ENCODE peak calls at places on chromosomes 13 and 19, in six cellular contexts. One of them, this sample, is unnamed.

GRCh38 chr13:91894311-91894710 is 495.9 kb downstream of the GPC5 start:
- DNase-seq in foreskin fibroblast: no peak
- DNase-seq in kidney: no peak
- DNase-seq in cardiac muscle cell: peak
- DNase-seq in fibroblast of pulmonary artery: peak
- DNase-seq in Peyer's patch: no peak
- DNase-seq in this sample: peak

GRCh38 chr13:40389081-40389641 is 277.3 kb downstream of the FOXO1 start:
- DNase-seq in foreskin fibroblast: no peak
- DNase-seq in kidney: no peak
- DNase-seq in cardiac muscle cell: no peak
- DNase-seq in fibroblast of pulmonary artery: no peak
- DNase-seq in Peyer's patch: peak
- DNase-seq in this sample: no peak

GRCh38 chr13:98300956-98301641 is 124.0 kb upstream of the RNF113B start:
- DNase-seq in foreskin fibroblast: peak
- DNase-seq in kidney: no peak
- DNase-seq in cardiac muscle cell: peak
- DNase-seq in fibroblast of pulmonary artery: peak
- DNase-seq in Peyer's patch: no peak
- DNase-seq in this sample: peak

GRCh38 chr19:46610413-46610775 is 9.3 kb downstream of the CALM3 start:
- DNase-seq in foreskin fibroblast: no peak
- DNase-seq in kidney: no peak
- DNase-seq in cardiac muscle cell: no peak
- DNase-seq in fibroblast of pulmonary artery: no peak
- DNase-seq in Peyer's patch: peak
- DNase-seq in this sample: no peak

GRCh38 chr19:52527954-52528326 is 472 bp downstream of the ZNF808 start:
- DNase-seq in foreskin fibroblast: no peak
- DNase-seq in kidney: peak
- DNase-seq in cardiac muscle cell: peak
- DNase-seq in fibroblast of pulmonary artery: no peak
- DNase-seq in Peyer's patch: no peak
- DNase-seq in this sample: no peak

GRCh38 chr13:59424661-59425060 is 739.1 kb downstream of the DIAPH3 start:
- DNase-seq in foreskin fibroblast: no peak
- DNase-seq in kidney: no peak
- DNase-seq in cardiac muscle cell: peak
- DNase-seq in fibroblast of pulmonary artery: peak
- DNase-seq in Peyer's patch: no peak
- DNase-seq in this sample: no peak

GRCh38 chr19:27681972-27682371 is 1531.0 kb downstream of the UQCRFS1 start:
- DNase-seq in foreskin fibroblast: no peak
- DNase-seq in kidney: no peak
- DNase-seq in cardiac muscle cell: no peak
- DNase-seq in fibroblast of pulmonary artery: no peak
- DNase-seq in Peyer's patch: no peak
- DNase-seq in this sample: no peak

GRCh38 chr13:75635101-75635620 is 969 bp upstream of the LMO7 start:
- DNase-seq in foreskin fibroblast: no peak
- DNase-seq in kidney: no peak
- DNase-seq in cardiac muscle cell: no peak
- DNase-seq in fibroblast of pulmonary artery: no peak
- DNase-seq in Peyer's patch: peak
- DNase-seq in this sample: no peak

GRCh38 chr19:13613447-13613846 is 107.2 kb upstream of the CACNA1A start:
- DNase-seq in foreskin fibroblast: no peak
- DNase-seq in kidney: no peak
- DNase-seq in cardiac muscle cell: no peak
- DNase-seq in fibroblast of pulmonary artery: no peak
- DNase-seq in Peyer's patch: no peak
- DNase-seq in this sample: no peak

GRCh38 chr13:100689191-100689590 is 14.6 kb upstream of the TMTC4 start:
- DNase-seq in foreskin fibroblast: no peak
- DNase-seq in kidney: no peak
- DNase-seq in cardiac muscle cell: no peak
- DNase-seq in fibroblast of pulmonary artery: no peak
- DNase-seq in Peyer's patch: no peak
- DNase-seq in this sample: no peak

GRCh38 chr19:13670846-13671245 is 93.5 kb upstream of the MRI1 start:
- DNase-seq in foreskin fibroblast: no peak
- DNase-seq in kidney: no peak
- DNase-seq in cardiac muscle cell: no peak
- DNase-seq in fibroblast of pulmonary artery: no peak
- DNase-seq in Peyer's patch: no peak
- DNase-seq in this sample: no peak

GRCh38 chr13:76783798-76784197 is 102.4 kb downstream of the KCTD12 start:
- DNase-seq in foreskin fibroblast: no peak
- DNase-seq in kidney: no peak
- DNase-seq in cardiac muscle cell: no peak
- DNase-seq in fibroblast of pulmonary artery: no peak
- DNase-seq in Peyer's patch: no peak
- DNase-seq in this sample: no peak

GRCh38 chr13:33963134-33963533 is 145.2 kb downstream of the RFC3 start:
- DNase-seq in foreskin fibroblast: no peak
- DNase-seq in kidney: no peak
- DNase-seq in cardiac muscle cell: no peak
- DNase-seq in fibroblast of pulmonary artery: no peak
- DNase-seq in Peyer's patch: no peak
- DNase-seq in this sample: no peak

GRCh38 chr13:49272296-49272695 is 24.6 kb downstream of the CDADC1 start:
- DNase-seq in foreskin fibroblast: no peak
- DNase-seq in kidney: no peak
- DNase-seq in cardiac muscle cell: no peak
- DNase-seq in fibroblast of pulmonary artery: no peak
- DNase-seq in Peyer's patch: no peak
- DNase-seq in this sample: no peak

GRCh38 chr13:37956536-37956935 is 87.0 kb upstream of the TRPC4 start:
- DNase-seq in foreskin fibroblast: no peak
- DNase-seq in kidney: no peak
- DNase-seq in cardiac muscle cell: no peak
- DNase-seq in fibroblast of pulmonary artery: no peak
- DNase-seq in Peyer's patch: no peak
- DNase-seq in this sample: no peak

GRCh38 chr13:96816874-96817273 is 177.4 kb downstream of the OXGR1 start:
- DNase-seq in foreskin fibroblast: no peak
- DNase-seq in kidney: no peak
- DNase-seq in cardiac muscle cell: no peak
- DNase-seq in fibroblast of pulmonary artery: no peak
- DNase-seq in Peyer's patch: no peak
- DNase-seq in this sample: no peak

GRCh38 chr13:21348771-21349170 is 110.3 kb downstream of the ZDHHC20 start:
- DNase-seq in foreskin fibroblast: no peak
- DNase-seq in kidney: no peak
- DNase-seq in cardiac muscle cell: peak
- DNase-seq in fibroblast of pulmonary artery: peak
- DNase-seq in Peyer's patch: no peak
- DNase-seq in this sample: no peak

GRCh38 chr19:398719-399118 is 10.2 kb downstream of the C2CD4C start:
- DNase-seq in foreskin fibroblast: no peak
- DNase-seq in kidney: peak
- DNase-seq in cardiac muscle cell: no peak
- DNase-seq in fibroblast of pulmonary artery: no peak
- DNase-seq in Peyer's patch: no peak
- DNase-seq in this sample: no peak

GRCh38 chr19:50795665-50796073 is 5.5 kb downstream of the ACP4 start:
- DNase-seq in foreskin fibroblast: no peak
- DNase-seq in kidney: no peak
- DNase-seq in cardiac muscle cell: no peak
- DNase-seq in fibroblast of pulmonary artery: no peak
- DNase-seq in Peyer's patch: no peak
- DNase-seq in this sample: no peak

GRCh38 chr19:50794778-50795664 is 4.8 kb downstream of the ACP4 start:
- DNase-seq in foreskin fibroblast: no peak
- DNase-seq in kidney: no peak
- DNase-seq in cardiac muscle cell: no peak
- DNase-seq in fibroblast of pulmonary artery: no peak
- DNase-seq in Peyer's patch: no peak
- DNase-seq in this sample: no peak

GRCh38 chr19:50792852-50793250 is 2.6 kb downstream of the ACP4 start:
- DNase-seq in foreskin fibroblast: no peak
- DNase-seq in kidney: no peak
- DNase-seq in cardiac muscle cell: no peak
- DNase-seq in fibroblast of pulmonary artery: no peak
- DNase-seq in Peyer's patch: no peak
- DNase-seq in this sample: no peak

GRCh38 chr19:50793558-50794065 is 3.4 kb downstream of the ACP4 start:
- DNase-seq in foreskin fibroblast: no peak
- DNase-seq in kidney: no peak
- DNase-seq in cardiac muscle cell: no peak
- DNase-seq in fibroblast of pulmonary artery: no peak
- DNase-seq in Peyer's patch: no peak
- DNase-seq in this sample: no peak

GRCh38 chr19:50794074-50794777 is 4.0 kb downstream of the ACP4 start:
- DNase-seq in foreskin fibroblast: peak
- DNase-seq in kidney: no peak
- DNase-seq in cardiac muscle cell: no peak
- DNase-seq in fibroblast of pulmonary artery: no peak
- DNase-seq in Peyer's patch: no peak
- DNase-seq in this sample: no peak
- TF ChIP-seq CTCF in foreskin fibroblast: no peak
- TF ChIP-seq CTCF in kidney: no peak
- TF ChIP-seq CTCF in cardiac muscle cell: no peak
- TF ChIP-seq CTCF in fibroblast of pulmonary artery: no peak
- TF ChIP-seq CTCF in Peyer's patch: no peak
- TF ChIP-seq CTCF in this sample: no peak

GRCh38 chr13:20159646-20160345 is 1.1 kb downstream of the GJA3 start:
- DNase-seq in foreskin fibroblast: peak
- DNase-seq in kidney: no peak
- DNase-seq in cardiac muscle cell: peak
- DNase-seq in fibroblast of pulmonary artery: peak
- DNase-seq in Peyer's patch: no peak
- DNase-seq in this sample: no peak
- H3K4me3 ChIP-seq in foreskin fibroblast: peak
- H3K4me3 ChIP-seq in kidney: no peak
- H3K4me3 ChIP-seq in cardiac muscle cell: peak
- H3K4me3 ChIP-seq in fibroblast of pulmonary artery: peak
- H3K4me3 ChIP-seq in Peyer's patch: no peak
- H3K4me3 ChIP-seq in this sample: peak

GRCh38 chr13:52845334-52845761 is 3.1 kb downstream of the PCDH8 start:
- DNase-seq in foreskin fibroblast: no peak
- DNase-seq in kidney: no peak
- DNase-seq in cardiac muscle cell: no peak
- DNase-seq in fibroblast of pulmonary artery: no peak
- DNase-seq in Peyer's patch: no peak
- DNase-seq in this sample: no peak
- TF ChIP-seq CTCF in foreskin fibroblast: no peak
- TF ChIP-seq CTCF in kidney: no peak
- TF ChIP-seq CTCF in cardiac muscle cell: no peak
- TF ChIP-seq CTCF in fibroblast of pulmonary artery: no peak
- TF ChIP-seq CTCF in Peyer's patch: no peak
- TF ChIP-seq CTCF in this sample: no peak

DNA sequence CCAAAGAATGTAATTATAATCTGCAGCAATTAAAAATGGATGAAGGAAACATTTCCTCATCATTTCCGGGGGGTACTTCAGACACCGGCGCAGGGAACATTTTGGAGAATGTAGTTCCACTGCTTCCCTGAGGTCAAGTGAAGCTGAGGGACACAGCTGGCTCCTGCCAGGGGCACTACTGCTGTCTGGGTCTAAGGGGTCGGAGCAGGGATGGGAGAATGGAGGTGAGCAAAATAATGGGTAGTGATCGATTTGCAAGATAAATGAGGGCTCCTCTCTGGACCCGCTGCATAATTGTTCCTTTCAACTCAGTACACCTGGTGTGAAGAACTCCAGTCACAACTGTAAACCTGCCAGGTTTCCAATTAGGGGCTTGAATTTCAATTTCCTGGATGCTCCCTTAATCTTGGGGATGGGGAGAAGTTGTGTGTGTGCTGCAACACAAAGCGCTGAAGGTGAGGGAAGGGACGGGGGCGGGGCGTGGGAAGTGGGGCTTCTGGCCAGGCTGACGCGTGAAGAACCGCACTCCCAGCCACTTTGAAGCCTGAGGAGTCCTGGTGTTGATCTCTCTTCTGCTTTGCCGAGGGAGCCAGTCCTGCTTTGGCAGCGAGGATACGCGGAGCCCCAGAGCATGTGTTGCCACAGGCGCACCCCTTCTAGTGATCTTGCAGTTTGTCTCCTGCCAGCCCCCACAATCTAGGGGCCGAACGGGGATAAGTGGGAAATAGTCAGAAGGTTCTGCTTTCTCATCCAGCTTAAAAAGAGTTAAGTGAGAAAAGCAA is 57.9 kb upstream of the PCDH8 start:
- DNase-seq in foreskin fibroblast: no peak
- DNase-seq in kidney: no peak
- DNase-seq in cardiac muscle cell: no peak
- DNase-seq in fibroblast of pulmonary artery: no peak
- DNase-seq in Peyer's patch: no peak
- DNase-seq in this sample: no peak
- H3K4me3 ChIP-seq in foreskin fibroblast: no peak
- H3K4me3 ChIP-seq in kidney: no peak
- H3K4me3 ChIP-seq in cardiac muscle cell: no peak
- H3K4me3 ChIP-seq in fibroblast of pulmonary artery: no peak
- H3K4me3 ChIP-seq in Peyer's patch: no peak
- H3K4me3 ChIP-seq in this sample: no peak

DNA sequence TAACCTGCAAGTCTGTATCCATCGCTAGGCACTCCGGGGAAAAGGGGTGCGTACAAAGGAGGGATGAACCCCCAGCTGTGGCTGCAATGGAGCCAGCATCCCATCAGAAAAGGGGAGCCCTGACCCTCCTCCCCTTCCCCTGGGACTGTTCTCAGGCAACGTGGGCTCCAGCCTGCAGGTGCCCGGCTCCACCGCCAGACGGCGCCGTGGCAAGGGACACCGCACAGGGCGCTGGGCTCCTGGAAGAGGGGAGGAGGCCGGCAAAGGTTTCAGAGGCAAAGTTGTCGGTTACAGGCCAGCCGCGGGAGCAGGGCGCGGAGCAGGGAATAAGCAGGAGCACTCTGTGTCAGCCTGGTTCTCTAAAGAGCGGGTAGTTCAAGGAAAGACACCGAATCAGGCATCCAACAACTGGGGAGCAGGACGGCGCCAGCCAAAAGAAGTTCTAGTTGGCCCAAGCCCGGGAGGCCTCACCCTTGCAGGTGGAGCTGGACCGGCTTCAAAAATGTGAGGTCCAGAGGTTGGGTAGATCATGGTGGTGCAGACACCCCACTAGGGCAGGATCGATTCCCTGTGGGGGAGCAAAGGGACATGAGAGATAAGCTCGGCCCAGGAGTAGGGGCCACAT is 53.0 kb upstream of the ATP12A start:
- DNase-seq in foreskin fibroblast: no peak
- DNase-seq in kidney: no peak
- DNase-seq in cardiac muscle cell: peak
- DNase-seq in fibroblast of pulmonary artery: no peak
- DNase-seq in Peyer's patch: no peak
- DNase-seq in this sample: no peak
- TF ChIP-seq CTCF in foreskin fibroblast: peak
- TF ChIP-seq CTCF in kidney: peak
- TF ChIP-seq CTCF in cardiac muscle cell: peak
- TF ChIP-seq CTCF in fibroblast of pulmonary artery: peak
- TF ChIP-seq CTCF in Peyer's patch: peak
- TF ChIP-seq CTCF in this sample: peak

This sample was measured in astrocyte of the cerebellum.